ENCODE peak calls at places on chromosomes 4 and X, in six cellular contexts. One of them, this sample, is unnamed. For H3K27me3, the result is how much of the 10 kb centered on the place peaks cover.

GRCh38 chr4:174423257-174423944 is 98.9 kb downstream of the HPGD start:
- DNase-seq in adrenal gland: peak
- DNase-seq in Panc1: peak
- DNase-seq in lung: no peak
- DNase-seq in mesendoderm: no peak
- DNase-seq in CD8-positive, alpha-beta T cell: no peak
- DNase-seq in this sample: no peak

GRCh38 chrX:25300994-25301393 is 285.2 kb upstream of the ARX start:
- DNase-seq in adrenal gland: no peak
- DNase-seq in lung: no peak
- DNase-seq in mesendoderm: no peak
- DNase-seq in CD8-positive, alpha-beta T cell: no peak
- DNase-seq in Panc1: no peak
- DNase-seq in this sample: no peak

GRCh38 chr4:168059251-168059650 is 33.1 kb upstream of the ANXA10 start:
- DNase-seq in mesendoderm: no peak
- DNase-seq in Panc1: no peak
- DNase-seq in adrenal gland: no peak
- DNase-seq in CD8-positive, alpha-beta T cell: no peak
- DNase-seq in lung: no peak
- DNase-seq in this sample: no peak

GRCh38 chrX:38437093-38437492 is 84.7 kb downstream of the OTC start:
- DNase-seq in Panc1: no peak
- DNase-seq in CD8-positive, alpha-beta T cell: no peak
- DNase-seq in adrenal gland: no peak
- DNase-seq in mesendoderm: no peak
- DNase-seq in lung: no peak
- DNase-seq in this sample: no peak

GRCh38 chr4:43251760-43252317 is 359.3 kb downstream of the GRXCR1 start:
- DNase-seq in adrenal gland: no peak
- DNase-seq in CD8-positive, alpha-beta T cell: no peak
- DNase-seq in mesendoderm: no peak
- DNase-seq in lung: no peak
- DNase-seq in Panc1: no peak
- DNase-seq in this sample: no peak

GRCh38 chrX:12011075-12011474 is 127.2 kb upstream of the FRMPD4 start:
- DNase-seq in adrenal gland: no peak
- DNase-seq in CD8-positive, alpha-beta T cell: no peak
- DNase-seq in Panc1: no peak
- DNase-seq in lung: no peak
- DNase-seq in mesendoderm: no peak
- DNase-seq in this sample: no peak

GRCh38 chrX:37745354-37745753 is 34.5 kb upstream of the CYBB start:
- DNase-seq in Panc1: peak
- DNase-seq in lung: peak
- DNase-seq in mesendoderm: peak
- DNase-seq in CD8-positive, alpha-beta T cell: peak
- DNase-seq in adrenal gland: peak
- DNase-seq in this sample: peak

GRCh38 chr4:114223580-114223979 is 244.1 kb upstream of the ARSJ start:
- DNase-seq in adrenal gland: no peak
- DNase-seq in mesendoderm: no peak
- DNase-seq in Panc1: no peak
- DNase-seq in lung: no peak
- DNase-seq in CD8-positive, alpha-beta T cell: no peak
- DNase-seq in this sample: no peak

GRCh38 chr4:68283714-68284113 is 38.2 kb upstream of the TMPRSS11B start:
- DNase-seq in adrenal gland: no peak
- DNase-seq in mesendoderm: peak
- DNase-seq in Panc1: no peak
- DNase-seq in lung: no peak
- DNase-seq in CD8-positive, alpha-beta T cell: no peak
- DNase-seq in this sample: no peak

GRCh38 chr4:123893746-123894095 is 497.1 kb downstream of the SPRY1 start:
- DNase-seq in CD8-positive, alpha-beta T cell: no peak
- DNase-seq in lung: no peak
- DNase-seq in adrenal gland: no peak
- DNase-seq in mesendoderm: no peak
- DNase-seq in Panc1: no peak
- DNase-seq in this sample: no peak

GRCh38 chr4:12399781-12400180 is 971.1 kb upstream of the HS3ST1 start:
- DNase-seq in lung: no peak
- DNase-seq in mesendoderm: no peak
- DNase-seq in adrenal gland: no peak
- DNase-seq in CD8-positive, alpha-beta T cell: no peak
- DNase-seq in Panc1: no peak
- DNase-seq in this sample: no peak

GRCh38 chrX:51459125-51459524 is 37.3 kb downstream of the NUDT11 start:
- DNase-seq in lung: no peak
- DNase-seq in adrenal gland: no peak
- DNase-seq in CD8-positive, alpha-beta T cell: no peak
- DNase-seq in mesendoderm: peak
- DNase-seq in Panc1: no peak
- DNase-seq in this sample: no peak

GRCh38 chr4:37733230-37733904 is 47.2 kb upstream of the RELL1 start:
- DNase-seq in CD8-positive, alpha-beta T cell: no peak
- DNase-seq in mesendoderm: no peak
- DNase-seq in adrenal gland: no peak
- DNase-seq in lung: no peak
- DNase-seq in Panc1: no peak
- DNase-seq in this sample: no peak

GRCh38 chrX:22666441-22666840 is 333.3 kb upstream of the DDX53 start:
- DNase-seq in mesendoderm: peak
- DNase-seq in Panc1: no peak
- DNase-seq in CD8-positive, alpha-beta T cell: no peak
- DNase-seq in adrenal gland: no peak
- DNase-seq in lung: no peak
- DNase-seq in this sample: peak

GRCh38 chr4:149793459-149793858 is 22.2 kb downstream of the IQCM start:
- DNase-seq in lung: no peak
- DNase-seq in mesendoderm: no peak
- DNase-seq in CD8-positive, alpha-beta T cell: no peak
- DNase-seq in Panc1: no peak
- DNase-seq in adrenal gland: no peak
- DNase-seq in this sample: no peak

GRCh38 chr4:167000141-167000852 is 234.0 kb downstream of the SPOCK3 start:
- DNase-seq in mesendoderm: no peak
- DNase-seq in lung: no peak
- DNase-seq in adrenal gland: no peak
- DNase-seq in CD8-positive, alpha-beta T cell: no peak
- DNase-seq in Panc1: peak
- DNase-seq in this sample: no peak

GRCh38 chr4:26619784-26620183 is 35.9 kb downstream of the TBC1D19 start:
- DNase-seq in Panc1: no peak
- DNase-seq in mesendoderm: no peak
- DNase-seq in adrenal gland: no peak
- DNase-seq in CD8-positive, alpha-beta T cell: no peak
- DNase-seq in lung: no peak
- DNase-seq in this sample: no peak

GRCh38 chrX:11759461-11760311 is 1.6 kb downstream of the MSL3 start:
- DNase-seq in CD8-positive, alpha-beta T cell: peak
- DNase-seq in lung: peak
- DNase-seq in Panc1: no peak
- DNase-seq in adrenal gland: peak
- DNase-seq in mesendoderm: peak
- DNase-seq in this sample: peak

DNA sequence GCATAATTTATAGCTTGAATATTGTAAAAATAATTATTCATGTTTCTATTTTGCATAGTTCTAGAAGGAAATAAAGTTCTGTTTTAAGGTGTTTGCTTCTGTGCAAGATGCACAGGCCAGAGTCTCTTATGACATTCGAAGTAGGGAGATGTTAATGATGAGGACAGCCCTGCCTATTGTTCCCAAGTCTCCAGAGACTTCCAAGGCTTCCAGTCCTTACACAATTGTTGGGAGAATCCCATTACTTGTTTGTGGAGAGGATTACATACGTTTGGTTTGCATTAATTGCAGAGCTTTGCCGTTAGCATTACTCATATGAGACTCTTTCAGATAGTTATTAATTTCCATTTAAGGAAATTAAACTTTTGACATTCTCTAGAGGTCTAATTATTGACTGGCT is 96.2 kb upstream of the ANK2 start:
- DNase-seq in mesendoderm: no peak
- DNase-seq in adrenal gland: no peak
- DNase-seq in Panc1: no peak
- DNase-seq in lung: no peak
- DNase-seq in CD8-positive, alpha-beta T cell: no peak
- DNase-seq in this sample: no peak
- H3K27me3 ChIP-seq in mesendoderm: under half
- H3K27me3 ChIP-seq in adrenal gland: under half
- H3K27me3 ChIP-seq in Panc1: under half
- H3K27me3 ChIP-seq in lung: under half
- H3K27me3 ChIP-seq in CD8-positive, alpha-beta T cell: under half
- H3K27me3 ChIP-seq in this sample: under half

DNA sequence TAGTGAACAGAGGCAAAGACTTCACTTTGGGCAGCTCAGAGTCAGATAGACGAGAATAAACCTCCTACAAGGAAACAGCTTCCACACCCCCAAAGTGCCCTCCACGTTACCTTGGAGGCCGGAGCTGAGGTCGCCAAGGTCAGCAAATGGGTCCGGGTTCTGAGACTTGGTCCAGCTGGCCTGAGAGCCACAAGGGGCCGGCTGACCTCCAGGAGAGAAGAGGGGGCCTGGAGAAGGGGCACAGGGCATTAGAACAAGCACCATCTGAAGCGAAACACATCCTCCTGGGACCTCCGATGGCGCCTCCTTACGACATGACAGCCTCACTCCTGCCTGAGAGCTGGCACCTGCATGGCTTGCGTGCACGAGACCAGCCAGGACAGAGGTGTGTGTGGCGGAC is 33.6 kb upstream of the CPLX1 start:
- DNase-seq in Panc1: no peak
- DNase-seq in lung: no peak
- DNase-seq in CD8-positive, alpha-beta T cell: no peak
- DNase-seq in adrenal gland: no peak
- DNase-seq in mesendoderm: no peak
- DNase-seq in this sample: no peak
- H3K27me3 ChIP-seq in Panc1: under half
- H3K27me3 ChIP-seq in lung: under half
- H3K27me3 ChIP-seq in CD8-positive, alpha-beta T cell: under half
- H3K27me3 ChIP-seq in adrenal gland: under half
- H3K27me3 ChIP-seq in mesendoderm: under half
- H3K27me3 ChIP-seq in this sample: under half

DNA sequence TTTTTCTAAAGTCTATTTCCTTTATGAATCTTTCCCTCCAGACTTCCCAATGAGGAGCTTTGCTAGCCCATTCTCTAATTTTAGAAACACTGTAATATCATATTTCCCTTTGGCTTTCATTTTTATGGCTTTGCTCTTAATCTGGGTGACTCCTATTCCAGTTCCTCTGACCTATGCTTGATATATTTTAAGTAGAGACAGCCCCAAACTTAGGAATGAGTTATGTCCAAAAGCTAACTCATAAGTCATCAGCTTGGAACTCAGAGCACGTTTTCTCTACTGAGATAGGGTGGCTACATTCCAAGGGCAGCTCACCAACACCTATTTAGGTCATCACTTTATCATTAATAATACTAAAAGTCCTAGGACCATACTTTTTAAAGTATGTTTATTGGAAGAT is 77.8 kb downstream of the OR13H1 start:
- DNase-seq in CD8-positive, alpha-beta T cell: no peak
- DNase-seq in adrenal gland: no peak
- DNase-seq in mesendoderm: no peak
- DNase-seq in Panc1: no peak
- DNase-seq in lung: no peak
- DNase-seq in this sample: no peak
- H3K27me3 ChIP-seq in CD8-positive, alpha-beta T cell: under half
- H3K27me3 ChIP-seq in adrenal gland: under half
- H3K27me3 ChIP-seq in mesendoderm: under half
- H3K27me3 ChIP-seq in Panc1: under half
- H3K27me3 ChIP-seq in lung: under half
- H3K27me3 ChIP-seq in this sample: under half

GRCh38 chr4:3635090-3635820 is 103.0 kb upstream of the LRPAP1 start:
- DNase-seq in CD8-positive, alpha-beta T cell: no peak
- DNase-seq in Panc1: no peak
- DNase-seq in mesendoderm: no peak
- DNase-seq in adrenal gland: no peak
- DNase-seq in lung: no peak
- DNase-seq in this sample: no peak
- H3K27me3 ChIP-seq in CD8-positive, alpha-beta T cell: under half
- H3K27me3 ChIP-seq in Panc1: under half
- H3K27me3 ChIP-seq in mesendoderm: under half
- H3K27me3 ChIP-seq in adrenal gland: under half
- H3K27me3 ChIP-seq in lung: under half
- H3K27me3 ChIP-seq in this sample: under half

GRCh38 chr4:581181-581580 is 5.1 kb upstream of the TMEM271 start:
- DNase-seq in mesendoderm: no peak
- DNase-seq in Panc1: no peak
- DNase-seq in adrenal gland: no peak
- DNase-seq in CD8-positive, alpha-beta T cell: no peak
- DNase-seq in lung: no peak
- DNase-seq in this sample: no peak
- H3K27me3 ChIP-seq in mesendoderm: under half
- H3K27me3 ChIP-seq in Panc1: under half
- H3K27me3 ChIP-seq in adrenal gland: under half
- H3K27me3 ChIP-seq in CD8-positive, alpha-beta T cell: under half
- H3K27me3 ChIP-seq in lung: under half
- H3K27me3 ChIP-seq in this sample: under half

This sample was measured in HL-60.